ENCODE peak calls at places on chromosome 22, in four cellular contexts. One of them, this sample, is unnamed.

GRCh38 chr22:37275622-37276021 is 6.7 kb upstream of the CYTH4 start:
- DNase-seq in WTC11: no peak
- DNase-seq in AG09319: no peak
- DNase-seq in neural crest cell: no peak
- DNase-seq in this sample: no peak

GRCh38 chr22:32836286-32836859 is 34.9 kb downstream of the TIMP3 start:
- DNase-seq in neural crest cell: no peak
- DNase-seq in AG09319: no peak
- DNase-seq in WTC11: no peak
- DNase-seq in this sample: no peak

GRCh38 chr22:32842486-32842885 is 41.0 kb downstream of the TIMP3 start:
- DNase-seq in WTC11: no peak
- DNase-seq in AG09319: peak
- DNase-seq in neural crest cell: no peak
- DNase-seq in this sample: no peak

GRCh38 chr22:29716814-29717213 is 3.0 kb upstream of the CABP7 start:
- DNase-seq in neural crest cell: peak
- DNase-seq in WTC11: peak
- DNase-seq in AG09319: peak
- DNase-seq in this sample: no peak

GRCh38 chr22:20448630-20449029 is 11.0 kb upstream of the SCARF2 start:
- DNase-seq in neural crest cell: no peak
- DNase-seq in WTC11: no peak
- DNase-seq in AG09319: no peak
- DNase-seq in this sample: no peak

GRCh38 chr22:29315286-29316195 is at the start of gene RASL10A:
- DNase-seq in AG09319: no peak
- DNase-seq in WTC11: no peak
- DNase-seq in neural crest cell: no peak
- DNase-seq in this sample: no peak

GRCh38 chr22:36175892-36176291 is 15.3 kb upstream of the APOL3 start:
- DNase-seq in AG09319: no peak
- DNase-seq in WTC11: no peak
- DNase-seq in neural crest cell: no peak
- DNase-seq in this sample: no peak

GRCh38 chr22:27431896-27432295 is 369.7 kb downstream of the MN1 start:
- DNase-seq in neural crest cell: no peak
- DNase-seq in WTC11: no peak
- DNase-seq in AG09319: no peak
- DNase-seq in this sample: no peak

GRCh38 chr22:28332410-28332809 is 347.2 kb downstream of the TTC28 start:
- DNase-seq in neural crest cell: no peak
- DNase-seq in WTC11: no peak
- DNase-seq in AG09319: no peak
- DNase-seq in this sample: no peak

GRCh38 chr22:27984001-27984695 is 65.1 kb upstream of the PITPNB start:
- DNase-seq in WTC11: no peak
- DNase-seq in neural crest cell: no peak
- DNase-seq in AG09319: no peak
- DNase-seq in this sample: no peak

GRCh38 chr22:28129319-28129962 is 210.4 kb upstream of the PITPNB start:
- DNase-seq in WTC11: no peak
- DNase-seq in neural crest cell: no peak
- DNase-seq in AG09319: no peak
- DNase-seq in this sample: no peak

GRCh38 chr22:34975721-34976120 is 90.2 kb upstream of the ISX start:
- DNase-seq in neural crest cell: no peak
- DNase-seq in AG09319: no peak
- DNase-seq in WTC11: peak
- DNase-seq in this sample: no peak

GRCh38 chr22:44192098-44192810 is 11.5 kb downstream of the PARVG start:
- DNase-seq in neural crest cell: peak
- DNase-seq in AG09319: no peak
- DNase-seq in WTC11: peak
- DNase-seq in this sample: no peak

GRCh38 chr22:31122532-31123291 is at the start of gene INPP5J:
- DNase-seq in neural crest cell: peak
- DNase-seq in WTC11: peak
- DNase-seq in AG09319: no peak
- DNase-seq in this sample: no peak

GRCh38 chr22:24060375-24060788 is 49.3 kb downstream of the CABIN1 start:
- DNase-seq in WTC11: no peak
- DNase-seq in neural crest cell: no peak
- DNase-seq in AG09319: peak
- DNase-seq in this sample: no peak

GRCh38 chr22:36322602-36322915 is 65.2 kb downstream of the MYH9 start:
- DNase-seq in WTC11: no peak
- DNase-seq in AG09319: no peak
- DNase-seq in neural crest cell: no peak
- DNase-seq in this sample: no peak

GRCh38 chr22:40233886-40234285 is 56.2 kb downstream of the TNRC6B start:
- DNase-seq in WTC11: no peak
- DNase-seq in AG09319: no peak
- DNase-seq in neural crest cell: no peak
- DNase-seq in this sample: no peak

GRCh38 chr22:40237241-40237640 is 59.5 kb downstream of the TNRC6B start:
- DNase-seq in neural crest cell: no peak
- DNase-seq in WTC11: no peak
- DNase-seq in AG09319: no peak
- DNase-seq in this sample: no peak

GRCh38 chr22:40237788-40238424 is 60.2 kb downstream of the TNRC6B start:
- DNase-seq in neural crest cell: no peak
- DNase-seq in WTC11: no peak
- DNase-seq in AG09319: no peak
- DNase-seq in this sample: no peak

GRCh38 chr22:40236131-40236665 is 58.5 kb downstream of the TNRC6B start:
- DNase-seq in WTC11: no peak
- DNase-seq in AG09319: no peak
- DNase-seq in neural crest cell: no peak
- DNase-seq in this sample: no peak

DNA sequence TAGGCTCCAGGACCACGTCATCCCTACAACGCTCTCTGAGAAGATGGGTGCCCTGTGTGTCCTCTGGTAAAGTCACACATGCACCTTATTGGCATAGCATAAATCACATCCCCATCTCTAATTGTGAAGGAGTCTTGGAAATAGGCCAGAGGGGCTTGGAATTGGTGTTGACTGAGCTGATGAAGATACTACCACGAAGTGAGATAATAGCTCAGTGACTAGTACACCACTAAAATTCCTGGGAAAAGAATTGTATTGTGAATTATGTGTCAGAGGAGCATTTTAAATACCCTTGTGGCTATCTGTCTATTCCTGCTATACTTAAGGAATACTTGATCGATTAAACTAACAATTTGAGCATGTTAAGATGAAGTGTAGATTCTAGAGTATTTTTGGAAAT is 57.7 kb downstream of the TNRC6B start:
- DNase-seq in AG09319: no peak
- DNase-seq in neural crest cell: no peak
- DNase-seq in WTC11: no peak
- DNase-seq in this sample: no peak
- TF ChIP-seq CTCF in AG09319: no peak
- TF ChIP-seq CTCF in neural crest cell: no peak
- TF ChIP-seq CTCF in WTC11: no peak
- TF ChIP-seq CTCF in this sample: no peak

DNA sequence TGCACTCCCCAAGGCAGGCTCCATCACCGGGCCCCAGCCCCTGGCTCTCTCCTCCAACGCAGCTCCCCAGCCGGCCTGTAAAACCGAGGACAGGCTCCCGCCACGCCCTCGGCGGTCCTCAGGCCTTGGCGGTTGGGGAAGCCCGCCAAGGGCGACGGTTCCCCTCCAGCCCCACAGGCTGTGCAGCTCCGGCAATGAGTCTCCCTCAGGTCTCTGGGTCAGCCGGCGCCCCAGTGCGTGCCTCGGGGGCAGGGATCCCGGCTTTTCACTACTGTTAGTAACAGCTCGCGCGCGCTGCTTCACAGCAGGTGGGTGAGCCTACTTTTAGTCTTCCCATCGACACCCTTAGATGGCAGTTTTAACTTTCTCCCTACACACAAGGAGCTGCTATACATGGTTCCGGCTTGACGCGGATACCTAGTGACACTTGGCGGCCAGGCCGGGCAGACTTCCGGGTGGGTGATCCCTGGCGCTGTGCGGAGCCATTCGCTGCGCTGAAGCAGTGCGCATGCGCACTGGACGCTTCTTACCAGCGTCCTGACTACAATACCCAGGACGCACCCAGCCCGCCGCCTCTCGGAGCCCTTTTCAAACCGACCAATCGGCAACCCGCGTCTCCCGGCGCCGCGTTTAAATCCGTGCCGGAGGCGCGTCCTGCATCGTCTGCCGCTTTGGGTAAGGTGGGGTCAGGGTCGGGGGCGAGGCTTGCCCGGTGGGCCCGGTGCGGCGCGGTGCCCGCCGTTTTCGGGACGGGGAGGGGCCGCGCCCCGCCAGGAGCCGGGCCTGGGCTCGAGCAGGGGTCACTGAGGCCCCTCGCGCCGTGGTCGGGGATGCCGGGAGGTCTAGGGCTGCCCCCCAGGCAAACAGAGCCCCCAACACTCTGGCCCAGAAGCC is at the start of gene GTSE1:
- DNase-seq in AG09319: peak
- DNase-seq in neural crest cell: peak
- DNase-seq in WTC11: peak
- DNase-seq in this sample: peak
- TF ChIP-seq CTCF in AG09319: no peak
- TF ChIP-seq CTCF in neural crest cell: no peak
- TF ChIP-seq CTCF in WTC11: no peak
- TF ChIP-seq CTCF in this sample: peak

GRCh38 chr22:25420925-25421904 is 143.3 kb upstream of the GRK3 start:
- DNase-seq in neural crest cell: no peak
- DNase-seq in AG09319: no peak
- DNase-seq in WTC11: peak
- DNase-seq in this sample: no peak
- TF ChIP-seq CTCF in neural crest cell: peak
- TF ChIP-seq CTCF in AG09319: no peak
- TF ChIP-seq CTCF in WTC11: no peak
- TF ChIP-seq CTCF in this sample: no peak

DNA sequence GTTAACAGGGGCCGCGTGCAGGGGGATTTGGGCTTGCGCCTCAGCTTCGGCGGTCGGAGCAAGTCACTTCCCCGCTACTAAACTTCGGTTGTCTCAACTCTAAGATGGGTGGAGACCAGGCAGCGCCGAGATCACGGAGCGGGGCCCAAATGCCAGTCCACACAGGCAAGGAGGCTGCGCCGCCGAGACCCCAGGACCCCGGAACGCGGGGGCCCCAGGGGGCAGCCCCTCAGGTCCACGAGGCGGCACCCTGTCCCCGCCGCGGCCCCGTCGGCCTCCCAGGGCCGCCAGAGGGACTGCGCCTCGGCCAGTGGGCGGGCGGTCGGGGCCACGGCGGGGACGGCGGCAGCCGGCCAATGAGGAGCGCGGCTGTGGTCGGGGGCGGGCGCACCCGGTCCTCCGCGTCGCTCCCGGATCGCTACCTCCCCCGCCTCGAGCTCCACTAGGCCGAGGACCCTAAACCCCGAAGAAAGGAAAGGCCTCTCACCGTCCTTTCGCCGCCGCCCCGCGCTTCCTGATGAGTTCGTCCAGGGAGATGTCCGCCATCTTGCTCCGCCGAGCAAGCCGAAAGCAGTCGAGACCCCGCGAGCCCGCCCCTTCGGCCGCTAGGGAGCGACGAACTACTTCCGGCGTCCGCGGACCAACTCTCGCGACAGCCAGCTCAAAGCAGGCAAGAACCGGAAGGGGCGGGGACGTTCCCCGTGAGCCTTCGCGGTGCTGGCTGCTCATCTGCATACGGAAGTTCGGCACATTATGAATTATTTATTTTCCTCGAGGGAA is at the start of gene POLDIP3:
- DNase-seq in WTC11: peak
- DNase-seq in AG09319: peak
- DNase-seq in neural crest cell: peak
- DNase-seq in this sample: peak
- TF ChIP-seq CTCF in WTC11: no peak
- TF ChIP-seq CTCF in AG09319: peak
- TF ChIP-seq CTCF in neural crest cell: peak
- TF ChIP-seq CTCF in this sample: peak

DNA sequence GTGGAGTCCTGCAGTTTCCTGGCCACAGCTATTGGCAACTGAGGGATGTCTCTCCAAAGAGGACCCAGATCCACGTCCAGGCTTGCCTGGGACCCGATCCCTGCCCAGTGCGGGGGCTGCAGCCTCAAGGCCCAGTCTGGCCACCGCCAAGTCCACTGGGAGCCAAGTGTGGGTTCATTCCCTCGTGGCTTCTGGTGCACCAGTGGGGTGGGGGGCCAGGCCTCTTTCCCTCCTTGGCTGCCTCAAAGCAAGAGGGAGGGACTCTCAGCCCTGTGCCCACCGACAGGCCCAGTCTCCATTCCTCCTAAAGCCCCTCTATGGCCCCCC is 13.3 kb upstream of the PIM3 start:
- DNase-seq in AG09319: no peak
- DNase-seq in neural crest cell: no peak
- DNase-seq in WTC11: no peak
- DNase-seq in this sample: no peak
- TF ChIP-seq CTCF in AG09319: no peak
- TF ChIP-seq CTCF in neural crest cell: no peak
- TF ChIP-seq CTCF in WTC11: no peak
- TF ChIP-seq CTCF in this sample: no peak

GRCh38 chr22:17888855-17889254 is 114.6 kb upstream of the BID start:
- DNase-seq in AG09319: no peak
- DNase-seq in neural crest cell: no peak
- DNase-seq in WTC11: peak
- DNase-seq in this sample: no peak
- TF ChIP-seq CTCF in AG09319: peak
- TF ChIP-seq CTCF in neural crest cell: peak
- TF ChIP-seq CTCF in WTC11: no peak
- TF ChIP-seq CTCF in this sample: no peak

This sample was measured in GM12864.